ENCODE peak calls at places on chromosomes 7 and 10, in ten cellular contexts. One of them, this sample, is unnamed.
A peak's percentile ranks its signal among the peaks of the same experiment; 100 is the strongest.

GRCh38 chr7:2710901-2711551 is 23.0 kb downstream of the AMZ1 start:
- DNase-seq in prostate gland: no peak
- DNase-seq in ovary: no peak
- DNase-seq in WTC11: no peak
- DNase-seq in kidney: no peak
- DNase-seq in astrocyte of the spinal cord: no peak
- DNase-seq in progenitor cell of endocrine pancreas: no peak
- DNase-seq in activated B cell treated with CpG ODN at 0.5 μM for 24 hours: no peak
- DNase-seq in foreskin fibroblast: no peak
- DNase-seq in suprapubic skin: no peak
- DNase-seq in this sample: no peak

GRCh38 chr10:85600026-85600743 is 766.4 kb downstream of the GRID1 start:
- DNase-seq in WTC11: no peak
- DNase-seq in activated B cell treated with CpG ODN at 0.5 μM for 24 hours: no peak
- DNase-seq in kidney: no peak
- DNase-seq in astrocyte of the spinal cord: no peak
- DNase-seq in progenitor cell of endocrine pancreas: no peak
- DNase-seq in foreskin fibroblast: no peak
- DNase-seq in ovary: no peak
- DNase-seq in suprapubic skin: peak; percentile 40
- DNase-seq in prostate gland: no peak
- DNase-seq in this sample: no peak

GRCh38 chr7:22853674-22854157 is 31.1 kb upstream of the TOMM7 start:
- DNase-seq in ovary: no peak
- DNase-seq in kidney: no peak
- DNase-seq in astrocyte of the spinal cord: no peak
- DNase-seq in WTC11: peak; percentile 27
- DNase-seq in suprapubic skin: no peak
- DNase-seq in progenitor cell of endocrine pancreas: no peak
- DNase-seq in prostate gland: peak; percentile 12
- DNase-seq in activated B cell treated with CpG ODN at 0.5 μM for 24 hours: no peak
- DNase-seq in foreskin fibroblast: no peak
- DNase-seq in this sample: no peak

GRCh38 chr7:120981888-120982615 is 6.5 kb upstream of the CPED1 start:
- DNase-seq in astrocyte of the spinal cord: peak; percentile 76
- DNase-seq in progenitor cell of endocrine pancreas: no peak
- DNase-seq in kidney: no peak
- DNase-seq in foreskin fibroblast: peak; percentile 58
- DNase-seq in activated B cell treated with CpG ODN at 0.5 μM for 24 hours: no peak
- DNase-seq in ovary: no peak
- DNase-seq in prostate gland: no peak
- DNase-seq in WTC11: no peak
- DNase-seq in suprapubic skin: no peak
- DNase-seq in this sample: no peak

GRCh38 chr10:92267343-92267742 is 23.5 kb downstream of the CPEB3 start:
- DNase-seq in astrocyte of the spinal cord: no peak
- DNase-seq in kidney: no peak
- DNase-seq in prostate gland: no peak
- DNase-seq in activated B cell treated with CpG ODN at 0.5 μM for 24 hours: no peak
- DNase-seq in WTC11: no peak
- DNase-seq in suprapubic skin: no peak
- DNase-seq in foreskin fibroblast: no peak
- DNase-seq in progenitor cell of endocrine pancreas: no peak
- DNase-seq in ovary: no peak
- DNase-seq in this sample: no peak

GRCh38 chr10:30057421-30057841 is 2.0 kb downstream of the JCAD start:
- DNase-seq in ovary: no peak
- DNase-seq in foreskin fibroblast: peak; percentile 10
- DNase-seq in progenitor cell of endocrine pancreas: no peak
- DNase-seq in suprapubic skin: no peak
- DNase-seq in WTC11: no peak
- DNase-seq in astrocyte of the spinal cord: no peak
- DNase-seq in kidney: no peak
- DNase-seq in activated B cell treated with CpG ODN at 0.5 μM for 24 hours: no peak
- DNase-seq in prostate gland: no peak
- DNase-seq in this sample: no peak

GRCh38 chr7:30166841-30167235 is 32.1 kb downstream of the MTURN start:
- DNase-seq in suprapubic skin: no peak
- DNase-seq in activated B cell treated with CpG ODN at 0.5 μM for 24 hours: no peak
- DNase-seq in prostate gland: no peak
- DNase-seq in ovary: no peak
- DNase-seq in kidney: no peak
- DNase-seq in astrocyte of the spinal cord: no peak
- DNase-seq in WTC11: no peak
- DNase-seq in progenitor cell of endocrine pancreas: no peak
- DNase-seq in foreskin fibroblast: no peak
- DNase-seq in this sample: no peak

GRCh38 chr7:39271386-39271785 is 293.7 kb downstream of the POU6F2 start:
- DNase-seq in progenitor cell of endocrine pancreas: no peak
- DNase-seq in ovary: peak; percentile 17
- DNase-seq in WTC11: peak; percentile 41
- DNase-seq in kidney: peak; percentile 72
- DNase-seq in suprapubic skin: no peak
- DNase-seq in astrocyte of the spinal cord: peak; percentile 7
- DNase-seq in activated B cell treated with CpG ODN at 0.5 μM for 24 hours: no peak
- DNase-seq in prostate gland: peak; percentile 53
- DNase-seq in foreskin fibroblast: no peak
- DNase-seq in this sample: no peak

GRCh38 chr7:32564542-32564941 is 69.3 kb downstream of the AVL9 start:
- DNase-seq in ovary: no peak
- DNase-seq in suprapubic skin: no peak
- DNase-seq in kidney: no peak
- DNase-seq in astrocyte of the spinal cord: no peak
- DNase-seq in foreskin fibroblast: no peak
- DNase-seq in activated B cell treated with CpG ODN at 0.5 μM for 24 hours: no peak
- DNase-seq in progenitor cell of endocrine pancreas: no peak
- DNase-seq in prostate gland: no peak
- DNase-seq in WTC11: no peak
- DNase-seq in this sample: no peak

GRCh38 chr7:47968852-47969774 is 10.3 kb downstream of the HUS1 start:
- DNase-seq in activated B cell treated with CpG ODN at 0.5 μM for 24 hours: peak; percentile 48
- DNase-seq in WTC11: peak; percentile 86
- DNase-seq in prostate gland: peak; percentile 28
- DNase-seq in astrocyte of the spinal cord: peak; percentile 76
- DNase-seq in progenitor cell of endocrine pancreas: peak; percentile 74
- DNase-seq in foreskin fibroblast: peak; percentile 36
- DNase-seq in kidney: no peak
- DNase-seq in ovary: peak; percentile 57
- DNase-seq in suprapubic skin: no peak
- DNase-seq in this sample: no peak

GRCh38 chr7:35505031-35505430 is 189.9 kb downstream of the HERPUD2 start:
- DNase-seq in activated B cell treated with CpG ODN at 0.5 μM for 24 hours: no peak
- DNase-seq in progenitor cell of endocrine pancreas: no peak
- DNase-seq in WTC11: peak; percentile 17
- DNase-seq in kidney: no peak
- DNase-seq in suprapubic skin: no peak
- DNase-seq in prostate gland: peak; percentile 7
- DNase-seq in astrocyte of the spinal cord: no peak
- DNase-seq in foreskin fibroblast: no peak
- DNase-seq in ovary: no peak
- DNase-seq in this sample: no peak

GRCh38 chr7:35513192-35513591 is 181.7 kb downstream of the HERPUD2 start:
- DNase-seq in foreskin fibroblast: no peak
- DNase-seq in astrocyte of the spinal cord: no peak
- DNase-seq in prostate gland: no peak
- DNase-seq in kidney: no peak
- DNase-seq in WTC11: no peak
- DNase-seq in activated B cell treated with CpG ODN at 0.5 μM for 24 hours: no peak
- DNase-seq in ovary: no peak
- DNase-seq in suprapubic skin: no peak
- DNase-seq in progenitor cell of endocrine pancreas: no peak
- DNase-seq in this sample: no peak

GRCh38 chr7:35504365-35504764 is 190.6 kb downstream of the HERPUD2 start:
- DNase-seq in astrocyte of the spinal cord: no peak
- DNase-seq in suprapubic skin: no peak
- DNase-seq in prostate gland: no peak
- DNase-seq in foreskin fibroblast: no peak
- DNase-seq in kidney: no peak
- DNase-seq in WTC11: no peak
- DNase-seq in ovary: no peak
- DNase-seq in activated B cell treated with CpG ODN at 0.5 μM for 24 hours: no peak
- DNase-seq in progenitor cell of endocrine pancreas: no peak
- DNase-seq in this sample: no peak

GRCh38 chr7:35512716-35513115 is 182.2 kb downstream of the HERPUD2 start:
- DNase-seq in progenitor cell of endocrine pancreas: no peak
- DNase-seq in prostate gland: no peak
- DNase-seq in activated B cell treated with CpG ODN at 0.5 μM for 24 hours: no peak
- DNase-seq in foreskin fibroblast: no peak
- DNase-seq in suprapubic skin: no peak
- DNase-seq in WTC11: no peak
- DNase-seq in astrocyte of the spinal cord: no peak
- DNase-seq in ovary: no peak
- DNase-seq in kidney: no peak
- DNase-seq in this sample: no peak

GRCh38 chr7:35508623-35509400 is 186.1 kb downstream of the HERPUD2 start:
- DNase-seq in astrocyte of the spinal cord: no peak
- DNase-seq in ovary: no peak
- DNase-seq in prostate gland: no peak
- DNase-seq in progenitor cell of endocrine pancreas: no peak
- DNase-seq in WTC11: no peak
- DNase-seq in suprapubic skin: no peak
- DNase-seq in activated B cell treated with CpG ODN at 0.5 μM for 24 hours: no peak
- DNase-seq in foreskin fibroblast: no peak
- DNase-seq in kidney: no peak
- DNase-seq in this sample: no peak
- TF ChIP-seq CTCF in astrocyte of the spinal cord: peak; percentile 9
- TF ChIP-seq CTCF in ovary: no peak
- TF ChIP-seq CTCF in prostate gland: no peak
- TF ChIP-seq CTCF in progenitor cell of endocrine pancreas: peak; percentile 12
- TF ChIP-seq CTCF in WTC11: no peak
- TF ChIP-seq CTCF in suprapubic skin: no peak
- TF ChIP-seq CTCF in activated B cell treated with CpG ODN at 0.5 μM for 24 hours: no peak
- TF ChIP-seq CTCF in foreskin fibroblast: no peak
- TF ChIP-seq CTCF in kidney: no peak
- TF ChIP-seq CTCF in this sample: no peak

DNA sequence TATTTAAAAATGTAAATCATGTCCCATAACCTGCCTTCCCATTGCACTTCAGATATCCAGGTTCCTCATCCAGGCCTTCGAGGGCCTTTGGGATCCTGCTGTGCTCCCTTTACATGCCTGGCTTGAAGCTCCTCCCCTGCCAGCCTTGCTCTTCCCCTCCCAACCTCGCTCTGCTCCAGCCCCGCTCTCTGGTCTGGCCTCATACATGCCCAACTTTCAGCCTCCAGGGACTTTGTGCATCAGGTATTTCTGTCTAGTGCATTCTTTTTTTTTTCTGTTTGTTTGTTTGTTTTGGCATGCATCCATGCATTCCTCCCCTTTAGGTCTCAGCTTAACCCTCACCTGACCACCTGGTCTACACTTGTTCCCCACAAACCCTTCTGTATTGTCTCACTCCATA is 160.3 kb downstream of the SNX10 start:
- DNase-seq in kidney: no peak
- DNase-seq in WTC11: peak; percentile 38
- DNase-seq in prostate gland: no peak
- DNase-seq in ovary: no peak
- DNase-seq in astrocyte of the spinal cord: no peak
- DNase-seq in activated B cell treated with CpG ODN at 0.5 μM for 24 hours: no peak
- DNase-seq in suprapubic skin: no peak
- DNase-seq in progenitor cell of endocrine pancreas: no peak
- DNase-seq in foreskin fibroblast: no peak
- DNase-seq in this sample: no peak
- TF ChIP-seq CTCF in kidney: no peak
- TF ChIP-seq CTCF in WTC11: no peak
- TF ChIP-seq CTCF in prostate gland: no peak
- TF ChIP-seq CTCF in ovary: no peak
- TF ChIP-seq CTCF in astrocyte of the spinal cord: no peak
- TF ChIP-seq CTCF in activated B cell treated with CpG ODN at 0.5 μM for 24 hours: no peak
- TF ChIP-seq CTCF in suprapubic skin: no peak
- TF ChIP-seq CTCF in progenitor cell of endocrine pancreas: no peak
- TF ChIP-seq CTCF in foreskin fibroblast: no peak
- TF ChIP-seq CTCF in this sample: no peak

DNA sequence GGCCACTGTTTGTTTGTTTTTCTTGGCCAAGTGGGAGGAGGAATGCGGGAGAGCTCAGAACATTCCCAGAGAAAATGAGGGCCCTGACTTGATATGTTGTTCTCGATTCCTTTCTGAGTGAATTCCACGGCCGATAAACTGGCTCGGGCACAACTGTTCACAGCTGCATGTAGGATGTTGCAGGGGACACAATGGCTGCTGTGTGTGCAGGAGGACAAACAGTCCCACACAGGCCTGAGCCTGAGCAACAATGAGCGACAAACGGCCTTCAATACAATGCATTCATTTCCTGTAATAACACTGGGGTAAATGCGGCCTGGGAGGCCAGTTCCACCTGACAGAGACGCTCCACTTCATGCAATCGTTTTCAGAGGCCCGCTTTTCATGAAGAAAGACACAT is 88.2 kb upstream of the ARHGAP21 start:
- DNase-seq in foreskin fibroblast: no peak
- DNase-seq in WTC11: no peak
- DNase-seq in astrocyte of the spinal cord: no peak
- DNase-seq in suprapubic skin: no peak
- DNase-seq in ovary: no peak
- DNase-seq in kidney: no peak
- DNase-seq in activated B cell treated with CpG ODN at 0.5 μM for 24 hours: no peak
- DNase-seq in prostate gland: no peak
- DNase-seq in progenitor cell of endocrine pancreas: no peak
- DNase-seq in this sample: no peak
- TF ChIP-seq CTCF in foreskin fibroblast: no peak
- TF ChIP-seq CTCF in WTC11: no peak
- TF ChIP-seq CTCF in astrocyte of the spinal cord: no peak
- TF ChIP-seq CTCF in suprapubic skin: no peak
- TF ChIP-seq CTCF in ovary: no peak
- TF ChIP-seq CTCF in kidney: no peak
- TF ChIP-seq CTCF in activated B cell treated with CpG ODN at 0.5 μM for 24 hours: no peak
- TF ChIP-seq CTCF in prostate gland: no peak
- TF ChIP-seq CTCF in progenitor cell of endocrine pancreas: no peak
- TF ChIP-seq CTCF in this sample: no peak

DNA sequence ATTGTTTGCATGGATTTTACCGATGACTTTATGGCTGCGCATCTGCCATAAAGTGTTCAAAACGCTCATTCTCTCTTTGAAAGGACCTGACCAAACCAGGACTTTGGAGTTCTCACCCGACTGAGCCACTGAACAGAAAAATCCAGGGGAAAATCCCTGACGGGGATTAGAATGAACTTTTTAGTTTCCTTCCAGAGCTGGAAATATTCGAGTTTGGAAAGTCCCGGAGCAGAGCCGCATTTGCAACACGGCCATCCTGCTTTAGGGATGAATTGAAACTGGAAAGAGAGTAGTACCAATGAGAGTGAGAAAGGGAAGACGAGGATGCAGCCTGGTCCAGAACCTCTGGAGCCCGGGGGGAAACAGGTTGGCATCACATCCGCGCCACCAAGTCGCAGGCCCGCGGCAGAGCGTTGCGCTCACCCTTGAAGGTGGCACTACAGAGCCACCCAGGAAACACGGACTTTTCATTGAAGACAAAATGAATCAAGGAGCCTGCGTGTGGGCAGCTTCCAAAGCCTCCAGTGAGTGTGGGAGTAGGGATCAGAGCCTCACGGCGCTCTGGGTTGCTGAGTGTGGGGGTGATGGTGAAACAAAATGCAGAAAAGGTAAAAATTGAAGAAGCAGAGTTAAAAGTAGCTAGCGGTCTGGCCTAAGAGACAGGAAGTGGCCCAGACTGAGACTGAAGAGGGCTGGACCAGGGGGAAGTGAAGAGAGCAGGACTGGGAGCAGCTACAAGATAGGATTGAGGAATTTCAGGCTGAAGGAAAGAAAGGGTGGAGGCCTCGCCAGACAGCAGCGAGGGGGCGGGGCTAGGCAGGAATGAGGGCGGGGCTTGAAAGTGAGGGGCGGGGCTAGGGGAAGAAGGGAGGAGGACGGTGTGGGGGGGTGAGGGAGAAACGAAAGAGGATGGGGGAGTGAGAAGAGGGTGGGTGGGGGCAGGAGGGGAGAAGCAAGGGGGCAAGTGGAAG is 1.9 kb downstream of the SMURF1 start:
- DNase-seq in astrocyte of the spinal cord: peak; percentile 73
- DNase-seq in suprapubic skin: peak; percentile 86
- DNase-seq in WTC11: peak; percentile 64
- DNase-seq in progenitor cell of endocrine pancreas: no peak
- DNase-seq in activated B cell treated with CpG ODN at 0.5 μM for 24 hours: peak; percentile 31
- DNase-seq in ovary: peak; percentile 81
- DNase-seq in prostate gland: peak; percentile 68
- DNase-seq in foreskin fibroblast: peak; percentile 58
- DNase-seq in kidney: peak; percentile 83
- DNase-seq in this sample: peak; percentile 74
- TF ChIP-seq CTCF in astrocyte of the spinal cord: no peak
- TF ChIP-seq CTCF in suprapubic skin: no peak
- TF ChIP-seq CTCF in WTC11: no peak
- TF ChIP-seq CTCF in progenitor cell of endocrine pancreas: no peak
- TF ChIP-seq CTCF in activated B cell treated with CpG ODN at 0.5 μM for 24 hours: no peak
- TF ChIP-seq CTCF in ovary: no peak
- TF ChIP-seq CTCF in prostate gland: no peak
- TF ChIP-seq CTCF in foreskin fibroblast: no peak
- TF ChIP-seq CTCF in kidney: no peak
- TF ChIP-seq CTCF in this sample: no peak

This sample was measured in RWPE2.